ENCODE peak calls at places on chromosome 1, in five cellular contexts. One of them, this sample, is unnamed.

GRCh38 chr1:76268341-76268740 is 193.8 kb downstream of the ST6GALNAC3 start:
- DNase-seq in NB4: no peak
- DNase-seq in AG08395: no peak
- DNase-seq in GM12865: no peak
- DNase-seq in fibroblast of lung: peak
- DNase-seq in this sample: no peak

GRCh38 chr1:170196490-170196889 is 50.7 kb downstream of the NTMT2 start:
- DNase-seq in NB4: no peak
- DNase-seq in fibroblast of lung: peak
- DNase-seq in GM12865: no peak
- DNase-seq in AG08395: no peak
- DNase-seq in this sample: no peak

GRCh38 chr1:28246427-28246832 is 10.5 kb downstream of the ATP5IF1 start:
- DNase-seq in GM12865: peak
- DNase-seq in NB4: peak
- DNase-seq in fibroblast of lung: no peak
- DNase-seq in AG08395: no peak
- DNase-seq in this sample: no peak

GRCh38 chr1:5811419-5811818 is 180.8 kb downstream of the NPHP4 start:
- DNase-seq in NB4: no peak
- DNase-seq in AG08395: no peak
- DNase-seq in GM12865: no peak
- DNase-seq in fibroblast of lung: no peak
- DNase-seq in this sample: no peak

GRCh38 chr1:29503441-29503840 is 267.1 kb downstream of the PTPRU start:
- DNase-seq in fibroblast of lung: no peak
- DNase-seq in AG08395: no peak
- DNase-seq in GM12865: no peak
- DNase-seq in NB4: no peak
- DNase-seq in this sample: no peak

GRCh38 chr1:159892944-159893343 is 7.0 kb downstream of the CFAP45 start:
- DNase-seq in GM12865: no peak
- DNase-seq in fibroblast of lung: no peak
- DNase-seq in NB4: no peak
- DNase-seq in AG08395: no peak
- DNase-seq in this sample: no peak

GRCh38 chr1:152756872-152757271 is 953 bp upstream of the KPRP start:
- DNase-seq in GM12865: no peak
- DNase-seq in fibroblast of lung: no peak
- DNase-seq in AG08395: no peak
- DNase-seq in NB4: no peak
- DNase-seq in this sample: no peak

GRCh38 chr1:18021242-18021641 is 86.4 kb upstream of the IGSF21 start:
- DNase-seq in GM12865: peak
- DNase-seq in fibroblast of lung: no peak
- DNase-seq in AG08395: no peak
- DNase-seq in NB4: no peak
- DNase-seq in this sample: no peak

GRCh38 chr1:59128784-59129227 is 168.1 kb upstream of the FGGY start:
- DNase-seq in NB4: no peak
- DNase-seq in AG08395: peak
- DNase-seq in fibroblast of lung: peak
- DNase-seq in GM12865: no peak
- DNase-seq in this sample: no peak

GRCh38 chr1:170134606-170135005 is 11.2 kb upstream of the NTMT2 start:
- DNase-seq in GM12865: no peak
- DNase-seq in AG08395: no peak
- DNase-seq in NB4: no peak
- DNase-seq in fibroblast of lung: no peak
- DNase-seq in this sample: no peak

GRCh38 chr1:202289009-202289408 is 52.7 kb downstream of the UBE2T start:
- DNase-seq in AG08395: no peak
- DNase-seq in fibroblast of lung: no peak
- DNase-seq in NB4: peak
- DNase-seq in GM12865: no peak
- DNase-seq in this sample: no peak

GRCh38 chr1:178541829-178542553 is 29.1 kb downstream of the TEX35 start:
- DNase-seq in fibroblast of lung: peak
- DNase-seq in GM12865: peak
- DNase-seq in AG08395: no peak
- DNase-seq in NB4: peak
- DNase-seq in this sample: no peak

GRCh38 chr1:12112711-12113161 is 49.6 kb downstream of the TNFRSF8 start:
- DNase-seq in AG08395: peak
- DNase-seq in fibroblast of lung: peak
- DNase-seq in GM12865: no peak
- DNase-seq in NB4: no peak
- DNase-seq in this sample: no peak

GRCh38 chr1:31888281-31888680 is 49.9 kb downstream of the PTP4A2 start:
- DNase-seq in AG08395: no peak
- DNase-seq in GM12865: no peak
- DNase-seq in fibroblast of lung: no peak
- DNase-seq in NB4: no peak
- DNase-seq in this sample: no peak

GRCh38 chr1:109466440-109467300 is at the start of gene SYPL2:
- DNase-seq in AG08395: peak
- DNase-seq in GM12865: no peak
- DNase-seq in fibroblast of lung: peak
- DNase-seq in NB4: no peak
- DNase-seq in this sample: no peak

GRCh38 chr1:21702780-21703179 is 33.6 kb upstream of the RAP1GAP start:
- DNase-seq in AG08395: no peak
- DNase-seq in NB4: no peak
- DNase-seq in fibroblast of lung: no peak
- DNase-seq in GM12865: no peak
- DNase-seq in this sample: no peak

GRCh38 chr1:169460193-169460833 is 25.4 kb downstream of the SLC19A2 start:
- DNase-seq in AG08395: no peak
- DNase-seq in GM12865: no peak
- DNase-seq in NB4: no peak
- DNase-seq in fibroblast of lung: peak
- DNase-seq in this sample: peak

GRCh38 chr1:76106719-76107235 is 32.2 kb downstream of the ST6GALNAC3 start:
- DNase-seq in NB4: no peak
- DNase-seq in fibroblast of lung: no peak
- DNase-seq in AG08395: no peak
- DNase-seq in GM12865: no peak
- DNase-seq in this sample: no peak

GRCh38 chr1:6803357-6803756 is 18.1 kb downstream of the CAMTA1 start:
- DNase-seq in NB4: no peak
- DNase-seq in fibroblast of lung: peak
- DNase-seq in AG08395: no peak
- DNase-seq in GM12865: no peak
- DNase-seq in this sample: no peak

GRCh38 chr1:228058981-228059535 is 23.4 kb upstream of the ARF1 start:
- DNase-seq in AG08395: no peak
- DNase-seq in NB4: no peak
- DNase-seq in GM12865: no peak
- DNase-seq in fibroblast of lung: no peak
- DNase-seq in this sample: no peak

This sample was measured in erythroblast.